ENCODE peak calls at places on chromosomes 16 and 17, in five cellular contexts. G, H, Q, E and W are unnamed samples.

GRCh38 chr16:11627822-11628457 is 40.3 kb upstream of the SNN start:
- DNase-seq in Q (no peak), H (no peak), G (no peak), E (no peak), W (no peak)

GRCh38 chr17:78697122-78697845 is 84.8 kb downstream of the CYTH1 start:
- DNase-seq in G (no peak), Q (no peak), E (no peak), H (no peak), W (no peak)

GRCh38 chr17:42519546-42520444 is 16.2 kb upstream of the NAGLU start:
- DNase-seq in H (peak), G (peak), E (no peak), Q (no peak), W (peak)

GRCh38 chr17:39705786-39706348 is 6.0 kb downstream of the ERBB2 start:
- DNase-seq in H (peak), G (no peak), Q (no peak), E (no peak), W (peak)

GRCh38 chr16:10616744-10617640 is 36.6 kb upstream of the EMP2 start:
- DNase-seq in Q (no peak), G (peak), H (peak), E (no peak), W (peak)

GRCh38 chr17:4506180-4506814 is 7.6 kb downstream of the SPNS2 start:
- DNase-seq in Q (no peak), G (no peak), E (no peak), H (no peak), W (no peak)

GRCh38 chr17:12591336-12591735 is 74.4 kb upstream of the MYOCD start:
- DNase-seq in Q (no peak), E (no peak), G (no peak), H (peak), W (peak)

GRCh38 chr17:41975099-41976083 is 8.8 kb downstream of the CNP start:
- DNase-seq in G (no peak), Q (no peak), E (no peak), H (no peak), W (no peak)

GRCh38 chr17:80151333-80151732 is 4.4 kb upstream of the EIF4A3 start:
- DNase-seq in E (no peak), G (peak), Q (no peak), H (no peak), W (no peak)

GRCh38 chr16:4947722-4948503 is 10.2 kb upstream of the SEC14L5 start:
- DNase-seq in H (no peak), G (no peak), E (no peak), Q (no peak), W (peak)

GRCh38 chr17:79678856-79679255 is 51.9 kb upstream of the ENPP7 start:
- DNase-seq in Q (no peak), E (no peak), H (no peak), G (no peak), W (no peak)

GRCh38 chr16:64627781-64628180 is 494.1 kb downstream of the CDH11 start:
- DNase-seq in H (no peak), E (no peak), G (no peak), Q (no peak), W (no peak)